ENCODE peak calls at places on chromosomes 5 and 9, in nine cellular contexts. One of them, this sample, is unnamed.

GRCh38 chr5:126683912-126684311 is 83.2 kb downstream of the PHAX start:
- DNase-seq in dermis blood vessel endothelial cell: no peak
- DNase-seq in AG08396: no peak
- DNase-seq in neural crest cell: no peak
- DNase-seq in left cardiac atrium: no peak
- DNase-seq in LoVo: no peak
- DNase-seq in skeletal muscle cell: no peak
- DNase-seq in activated naive CD4-positive, alpha-beta T cell treated with Interleukin-2 at 50 U/mL for 16 hours: no peak
- DNase-seq in OCI-LY7: no peak
- DNase-seq in this sample: no peak

GRCh38 chr5:30390095-30390494 is 803.4 kb upstream of the CDH6 start:
- DNase-seq in dermis blood vessel endothelial cell: no peak
- DNase-seq in AG08396: no peak
- DNase-seq in neural crest cell: no peak
- DNase-seq in left cardiac atrium: no peak
- DNase-seq in LoVo: no peak
- DNase-seq in skeletal muscle cell: no peak
- DNase-seq in activated naive CD4-positive, alpha-beta T cell treated with Interleukin-2 at 50 U/mL for 16 hours: no peak
- DNase-seq in OCI-LY7: no peak
- DNase-seq in this sample: no peak

GRCh38 chr5:126846344-126846743 is 69.4 kb downstream of the LMNB1 start:
- DNase-seq in dermis blood vessel endothelial cell: peak; percentile 63
- DNase-seq in AG08396: no peak
- DNase-seq in neural crest cell: no peak
- DNase-seq in left cardiac atrium: no peak
- DNase-seq in LoVo: no peak
- DNase-seq in skeletal muscle cell: no peak
- DNase-seq in activated naive CD4-positive, alpha-beta T cell treated with Interleukin-2 at 50 U/mL for 16 hours: no peak
- DNase-seq in OCI-LY7: no peak
- DNase-seq in this sample: peak; percentile 52

GRCh38 chr5:142881076-142881466 is 110.9 kb downstream of the ARHGAP26 start:
- DNase-seq in dermis blood vessel endothelial cell: no peak
- DNase-seq in AG08396: peak; percentile 63
- DNase-seq in neural crest cell: no peak
- DNase-seq in left cardiac atrium: no peak
- DNase-seq in LoVo: no peak
- DNase-seq in skeletal muscle cell: peak; percentile 77
- DNase-seq in activated naive CD4-positive, alpha-beta T cell treated with Interleukin-2 at 50 U/mL for 16 hours: no peak
- DNase-seq in OCI-LY7: peak; percentile 23
- DNase-seq in this sample: peak; percentile 90

GRCh38 chr9:92592946-92593860 is 57.4 kb upstream of the ECM2 start:
- DNase-seq in dermis blood vessel endothelial cell: no peak
- DNase-seq in AG08396: no peak
- DNase-seq in neural crest cell: no peak
- DNase-seq in left cardiac atrium: no peak
- DNase-seq in LoVo: no peak
- DNase-seq in skeletal muscle cell: no peak
- DNase-seq in activated naive CD4-positive, alpha-beta T cell treated with Interleukin-2 at 50 U/mL for 16 hours: no peak
- DNase-seq in OCI-LY7: no peak
- DNase-seq in this sample: no peak

GRCh38 chr5:176425138-176425537 is 8.8 kb upstream of the CLTB start:
- DNase-seq in dermis blood vessel endothelial cell: no peak
- DNase-seq in AG08396: no peak
- DNase-seq in neural crest cell: no peak
- DNase-seq in left cardiac atrium: no peak
- DNase-seq in LoVo: peak; percentile 51
- DNase-seq in skeletal muscle cell: no peak
- DNase-seq in activated naive CD4-positive, alpha-beta T cell treated with Interleukin-2 at 50 U/mL for 16 hours: no peak
- DNase-seq in OCI-LY7: no peak
- DNase-seq in this sample: no peak

GRCh38 chr5:44085083-44085482 is 304.1 kb downstream of the FGF10 start:
- DNase-seq in dermis blood vessel endothelial cell: no peak
- DNase-seq in AG08396: no peak
- DNase-seq in neural crest cell: no peak
- DNase-seq in left cardiac atrium: no peak
- DNase-seq in LoVo: no peak
- DNase-seq in skeletal muscle cell: no peak
- DNase-seq in activated naive CD4-positive, alpha-beta T cell treated with Interleukin-2 at 50 U/mL for 16 hours: no peak
- DNase-seq in OCI-LY7: no peak
- DNase-seq in this sample: no peak

GRCh38 chr5:434443-435146 is 8.4 kb upstream of the EXOC3 start:
- DNase-seq in dermis blood vessel endothelial cell: no peak
- DNase-seq in AG08396: no peak
- DNase-seq in neural crest cell: no peak
- DNase-seq in left cardiac atrium: peak; percentile 11
- DNase-seq in LoVo: no peak
- DNase-seq in skeletal muscle cell: no peak
- DNase-seq in activated naive CD4-positive, alpha-beta T cell treated with Interleukin-2 at 50 U/mL for 16 hours: no peak
- DNase-seq in OCI-LY7: no peak
- DNase-seq in this sample: no peak

GRCh38 chr5:98780390-98780789 is 6.9 kb downstream of the RGMB start:
- DNase-seq in dermis blood vessel endothelial cell: no peak
- DNase-seq in AG08396: no peak
- DNase-seq in neural crest cell: no peak
- DNase-seq in left cardiac atrium: no peak
- DNase-seq in LoVo: no peak
- DNase-seq in skeletal muscle cell: no peak
- DNase-seq in activated naive CD4-positive, alpha-beta T cell treated with Interleukin-2 at 50 U/mL for 16 hours: no peak
- DNase-seq in OCI-LY7: no peak
- DNase-seq in this sample: no peak

GRCh38 chr9:86589273-86589672 is 235.1 kb upstream of the TUT7 start:
- DNase-seq in dermis blood vessel endothelial cell: no peak
- DNase-seq in AG08396: no peak
- DNase-seq in neural crest cell: no peak
- DNase-seq in left cardiac atrium: no peak
- DNase-seq in LoVo: no peak
- DNase-seq in skeletal muscle cell: no peak
- DNase-seq in activated naive CD4-positive, alpha-beta T cell treated with Interleukin-2 at 50 U/mL for 16 hours: no peak
- DNase-seq in OCI-LY7: no peak
- DNase-seq in this sample: no peak

GRCh38 chr5:138999674-139000073 is 124.5 kb upstream of the LRRTM2 start:
- DNase-seq in dermis blood vessel endothelial cell: no peak
- DNase-seq in AG08396: no peak
- DNase-seq in neural crest cell: no peak
- DNase-seq in left cardiac atrium: no peak
- DNase-seq in LoVo: no peak
- DNase-seq in skeletal muscle cell: no peak
- DNase-seq in activated naive CD4-positive, alpha-beta T cell treated with Interleukin-2 at 50 U/mL for 16 hours: no peak
- DNase-seq in OCI-LY7: no peak
- DNase-seq in this sample: no peak

GRCh38 chr9:80177949-80178480 is 606.2 kb downstream of the TLE4 start:
- DNase-seq in dermis blood vessel endothelial cell: no peak
- DNase-seq in AG08396: no peak
- DNase-seq in neural crest cell: no peak
- DNase-seq in left cardiac atrium: no peak
- DNase-seq in LoVo: no peak
- DNase-seq in skeletal muscle cell: no peak
- DNase-seq in activated naive CD4-positive, alpha-beta T cell treated with Interleukin-2 at 50 U/mL for 16 hours: no peak
- DNase-seq in OCI-LY7: no peak
- DNase-seq in this sample: no peak

GRCh38 chr5:135488727-135489465 is 36.7 kb upstream of the TIFAB start:
- DNase-seq in dermis blood vessel endothelial cell: peak; percentile 14
- DNase-seq in AG08396: peak; percentile 93
- DNase-seq in neural crest cell: peak; percentile 77
- DNase-seq in left cardiac atrium: peak; percentile 45
- DNase-seq in LoVo: no peak
- DNase-seq in skeletal muscle cell: peak; percentile 25
- DNase-seq in activated naive CD4-positive, alpha-beta T cell treated with Interleukin-2 at 50 U/mL for 16 hours: no peak
- DNase-seq in OCI-LY7: no peak
- DNase-seq in this sample: peak; percentile 66

GRCh38 chr5:174798411-174798930 is 74.1 kb downstream of the MSX2 start:
- DNase-seq in dermis blood vessel endothelial cell: no peak
- DNase-seq in AG08396: no peak
- DNase-seq in neural crest cell: no peak
- DNase-seq in left cardiac atrium: no peak
- DNase-seq in LoVo: no peak
- DNase-seq in skeletal muscle cell: no peak
- DNase-seq in activated naive CD4-positive, alpha-beta T cell treated with Interleukin-2 at 50 U/mL for 16 hours: no peak
- DNase-seq in OCI-LY7: no peak
- DNase-seq in this sample: no peak

GRCh38 chr9:17135578-17135904 is 701 bp downstream of the CNTLN start:
- DNase-seq in dermis blood vessel endothelial cell: peak; percentile 37
- DNase-seq in AG08396: no peak
- DNase-seq in neural crest cell: no peak
- DNase-seq in left cardiac atrium: no peak
- DNase-seq in LoVo: no peak
- DNase-seq in skeletal muscle cell: no peak
- DNase-seq in activated naive CD4-positive, alpha-beta T cell treated with Interleukin-2 at 50 U/mL for 16 hours: no peak
- DNase-seq in OCI-LY7: no peak
- DNase-seq in this sample: peak; percentile 4